ENCODE peak calls at places on chromosomes 16 and 17, in six cellular contexts. H, E, I, O, G and C are unnamed samples.

GRCh38 chr16:3089717-3090592 is 9.1 kb downstream of the ZSCAN10 start:
- DNase-seq in H (no peak), I (peak), G (no peak), E (no peak), O (peak), C (no peak)

GRCh38 chr17:17971431-17972125 is 622 bp downstream of the TOM1L2 start:
- DNase-seq in E (peak), G (no peak), O (no peak), H (peak), I (peak), C (no peak)

GRCh38 chr16:20773679-20774078 is 9.9 kb downstream of the ACSM3 start:
- DNase-seq in O (no peak), E (no peak), H (no peak), G (no peak), I (no peak), C (no peak)

GRCh38 chr17:81821603-81822311 is 11.3 kb downstream of the MCRIP1 start:
- DNase-seq in O (peak), I (peak), E (peak), G (no peak), H (peak), C (peak)

GRCh38 chr16:3961449-3961849 is 80.9 kb upstream of the CREBBP start:
- DNase-seq in G (no peak), O (no peak), I (no peak), H (no peak), E (no peak), C (no peak)

GRCh38 chr17:38844261-38844757 is 9.2 kb downstream of the RPL23 start:
- DNase-seq in E (no peak), H (no peak), O (no peak), G (no peak), I (no peak), C (no peak)

GRCh38 chr17:54736573-54736972 is 164.1 kb upstream of the TOM1L1 start:
- DNase-seq in E (no peak), I (no peak), G (no peak), H (no peak), O (no peak), C (no peak)

GRCh38 chr17:45902892-45903346 is 8.6 kb downstream of the MAPT start:
- DNase-seq in E (no peak), I (no peak), G (no peak), O (no peak), H (no peak), C (no peak)

GRCh38 chr17:78120537-78120936 is 8.0 kb downstream of the TMC6 start:
- DNase-seq in G (no peak), H (no peak), E (no peak), O (no peak), I (no peak), C (no peak)

GRCh38 chr16:66616592-66616991 is 12.1 kb downstream of the CMTM3 start:
- DNase-seq in E (no peak), I (no peak), G (no peak), H (no peak), O (no peak), C (no peak)

GRCh38 chr16:49416276-49416675 is 42.7 kb downstream of the C16orf78 start:
- DNase-seq in E (no peak), G (no peak), O (no peak), I (no peak), H (no peak), C (no peak)

GRCh38 chr17:78316867-78317816 is 42.7 kb downstream of the SOCS3 start:
- DNase-seq in H (no peak), I (peak), G (no peak), O (peak), E (no peak), C (peak)

GRCh38 chr16:29315046-29315445 is 91.5 kb downstream of the NPIPB11 start:
- DNase-seq in G (no peak), H (no peak), E (no peak), I (no peak), O (no peak), C (no peak)

GRCh38 chr17:82587234-82588086 is 60.8 kb downstream of the WDR45B start:
- DNase-seq in E (peak), I (peak), H (no peak), O (no peak), G (no peak), C (no peak)

GRCh38 chr17:40063034-40063765 is 435 bp downstream of the THRA start:
- DNase-seq in G (no peak), O (peak), H (no peak), I (peak), E (peak), C (peak)

GRCh38 chr16:17515421-17516210 is 44.9 kb upstream of the XYLT1 start:
- DNase-seq in H (no peak), I (no peak), O (no peak), E (no peak), G (no peak), C (no peak)

GRCh38 chr16:66478733-66479511 is 51.8 kb downstream of the BEAN1 start:
- DNase-seq in H (peak), I (peak), G (peak), E (peak), O (peak), C (peak)

GRCh38 chr17:82876149-82876548 is 36.3 kb upstream of the ZNF750 start:
- DNase-seq in I (peak), G (no peak), H (no peak), E (peak), O (no peak), C (no peak)